ENCODE peak calls at places on chromosomes 3 and 15, in eight cellular contexts. K is NCI-H146, Q is neural progenitor cell, I is ecto neural progenitor cell, J is CD14-positive monocyte, S is frontal cortex, G is A172, U is AG08395. Y is an unnamed sample.

GRCh38 chr3:155352900-155353490 is 59.5 kb upstream of the STRIT1 start:
- DNase-seq in J (no peak), U (peak), Q (peak), G (peak), S (no peak), I (no peak), K (peak), Y (no peak)

GRCh38 chr3:56801597-56802410 is at the start of gene ARHGEF3:
- DNase-seq in S (peak), J (peak), U (peak), K (peak), I (peak), G (peak), Q (peak), Y (no peak)

GRCh38 chr15:65556622-65557021 is 26.4 kb downstream of the HACD3 start:
- DNase-seq in U (no peak), J (no peak), Q (no peak), G (no peak), I (no peak), K (no peak), S (no peak), Y (no peak)

GRCh38 chr15:53256457-53256856 is 466.3 kb upstream of the ONECUT1 start:
- DNase-seq in G (no peak), J (no peak), I (no peak), Q (no peak), K (no peak), S (no peak), U (no peak), Y (no peak)

GRCh38 chr3:17820275-17820674 is 77.8 kb upstream of the TBC1D5 start:
- DNase-seq in U (no peak), G (no peak), K (no peak), Q (no peak), J (no peak), I (no peak), S (no peak), Y (no peak)

GRCh38 chr15:78663703-78664102 is 22.7 kb upstream of the CHRNB4 start:
- DNase-seq in S (no peak), Q (no peak), K (no peak), G (no peak), I (no peak), J (no peak), U (no peak), Y (no peak)

GRCh38 chr3:171256445-171257250 is 203.6 kb downstream of the TNIK start:
- DNase-seq in G (peak), J (no peak), S (no peak), Q (no peak), K (no peak), I (no peak), U (no peak), Y (no peak)

GRCh38 chr3:146280859-146281258 is 30.0 kb upstream of the PLSCR4 start:
- DNase-seq in G (no peak), S (no peak), J (no peak), I (no peak), Q (no peak), K (no peak), U (peak), Y (no peak)

GRCh38 chr15:52503788-52504496 is 24.7 kb downstream of the MYO5A start:
- DNase-seq in K (no peak), J (no peak), Q (no peak), G (no peak), U (peak), S (no peak), I (no peak), Y (peak)

GRCh38 chr15:45802140-45802539 is 167.3 kb downstream of the SQOR start:
- DNase-seq in U (no peak), Q (peak), J (no peak), G (no peak), K (peak), S (no peak), I (no peak), Y (no peak)

GRCh38 chr3:12222765-12223485 is 64.2 kb upstream of the TIMP4 start:
- DNase-seq in Q (no peak), G (peak), U (peak), I (no peak), J (no peak), S (no peak), K (no peak), Y (no peak)

GRCh38 chr3:11600501-11601282 is 43.0 kb downstream of the VGLL4 start:
- DNase-seq in Q (peak), U (peak), G (peak), I (peak), J (no peak), K (no peak), S (no peak), Y (no peak)

GRCh38 chr3:112770026-112770626 is 76.5 kb downstream of the CD200R1L start:
- DNase-seq in U (peak), K (no peak), I (no peak), G (peak), J (peak), Q (no peak), S (no peak), Y (no peak)

GRCh38 chr3:23129062-23129461 is 74.1 kb upstream of the UBE2E2 start:
- DNase-seq in Q (no peak), G (no peak), S (no peak), I (no peak), K (no peak), U (no peak), J (no peak), Y (no peak)

GRCh38 chr3:152742368-152743347 is 92.3 kb upstream of the P2RY1 start:
- DNase-seq in I (no peak), Q (no peak), U (no peak), G (no peak), J (no peak), S (no peak), K (no peak), Y (no peak)

GRCh38 chr3:123723527-123724168 is 138.8 kb upstream of the HACD2 start:
- DNase-seq in S (peak), K (peak), J (no peak), I (peak), Q (peak), G (peak), U (peak), Y (peak)

GRCh38 chr3:126133606-126134005 is 46.8 kb downstream of the ALDH1L1 start:
- DNase-seq in I (peak), S (no peak), J (no peak), K (no peak), U (no peak), G (no peak), Q (no peak), Y (no peak)

GRCh38 chr3:14411988-14412387 is 9.6 kb downstream of the SLC6A6 start:
- DNase-seq in K (no peak), J (no peak), I (no peak), S (no peak), U (no peak), Q (peak), G (no peak), Y (no peak)

GRCh38 chr15:101070502-101071273 is 151.5 kb downstream of the LRRK1 start:
- DNase-seq in G (peak), J (no peak), I (peak), U (peak), K (peak), S (no peak), Q (no peak), Y (no peak)

GRCh38 chr3:13500133-13500885 is 20.2 kb downstream of the HDAC11 start:
- DNase-seq in G (no peak), J (no peak), U (peak), I (peak), Q (peak), K (peak), S (no peak), Y (no peak)

GRCh38 chr3:63979093-63979492 is 44.2 kb downstream of the PSMD6 start:
- DNase-seq in G (peak), J (no peak), Q (no peak), I (no peak), K (no peak), U (peak), S (no peak), Y (no peak)

GRCh38 chr3:105366302-105367062 is at the start of gene ALCAM:
- DNase-seq in Q (peak), S (peak), G (peak), U (peak), I (peak), K (peak), J (peak), Y (peak)

GRCh38 chr15:47442366-47442765 is 274.9 kb upstream of the SEMA6D start:
- DNase-seq in I (no peak), S (no peak), U (no peak), Q (no peak), J (no peak), G (no peak), K (no peak), Y (no peak)

GRCh38 chr15:56774356-56774755 is 41.0 kb upstream of the ZNF280D start:
- DNase-seq in Q (no peak), G (no peak), J (no peak), U (no peak), K (no peak), S (no peak), I (no peak), Y (no peak)

GRCh38 chr3:98282205-98282604 is at the start of gene OR5H2:
- DNase-seq in K (no peak), J (no peak), G (no peak), I (no peak), U (no peak), Q (no peak), S (no peak), Y (no peak)

GRCh38 chr3:39413691-39414420 is 7.3 kb downstream of the RPSA start:
- DNase-seq in J (no peak), G (no peak), U (no peak), S (no peak), K (no peak), I (no peak), Q (no peak), Y (no peak)

GRCh38 chr3:61626484-61626883 is 65.1 kb downstream of the PTPRG start:
- DNase-seq in U (no peak), K (no peak), Q (no peak), I (no peak), G (no peak), S (no peak), J (no peak), Y (no peak)

GRCh38 chr3:188179006-188179966 is 25.3 kb downstream of the LPP start:
- DNase-seq in I (no peak), J (no peak), G (no peak), Q (peak), K (no peak), U (peak), S (no peak), Y (no peak)

GRCh38 chr3:170128259-170128976 is 53.1 kb downstream of the PHC3 start:
- DNase-seq in J (no peak), G (no peak), U (no peak), K (peak), Q (no peak), S (no peak), I (no peak), Y (peak)